ENCODE peak calls at places on chromosomes 7 and 10, in four cellular contexts. X is mesenchymal stem cell, K is stomach, I is ascending aorta. P is an unnamed sample.

GRCh38 chr10:5078781-5079180 is 15.4 kb upstream of the AKR1C3 start:
- DNase-seq in X (no peak), K (peak), I (no peak), P (no peak)

GRCh38 chr10:787933-788651 is 98.6 kb upstream of the DIP2C start:
- DNase-seq in X (no peak), K (peak), I (no peak), P (no peak)

GRCh38 chr7:2894118-2894940 is 50.2 kb upstream of the GNA12 start:
- DNase-seq in X (no peak), K (peak), I (no peak), P (peak)

GRCh38 chr10:12614390-12615003 is 265.1 kb downstream of the CAMK1D start:
- DNase-seq in X (no peak), K (no peak), I (no peak), P (no peak)

GRCh38 chr7:50304158-50304910 is at the start of gene IKZF1:
- DNase-seq in X (peak), K (peak), I (peak), P (peak)

GRCh38 chr10:6065845-6066244 is 3.7 kb upstream of the IL2RA start:
- DNase-seq in X (no peak), K (peak), I (no peak), P (no peak)

GRCh38 chr10:72162978-72163377 is 52.8 kb upstream of the ANAPC16 start:
- DNase-seq in X (peak), K (no peak), I (no peak), P (no peak)

GRCh38 chr7:23264916-23265458 is 18.4 kb downstream of the GPNMB start:
- DNase-seq in X (no peak), K (no peak), I (no peak), P (no peak)

GRCh38 chr7:112271162-112271561 is 64.7 kb downstream of the ZNF277 start:
- DNase-seq in X (no peak), K (no peak), I (no peak), P (no peak)

GRCh38 chr7:98216941-98217622 is 5.8 kb downstream of the BHLHA15 start:
- DNase-seq in X (no peak), K (no peak), I (no peak), P (no peak)

GRCh38 chr7:139808401-139808800 is 20.7 kb upstream of the TBXAS1 start:
- DNase-seq in X (no peak), K (no peak), I (no peak), P (no peak)

GRCh38 chr10:75870039-75870645 is 438.7 kb downstream of the LRMDA start:
- DNase-seq in X (no peak), K (no peak), I (no peak), P (no peak)

GRCh38 chr10:117860823-117861222 is 185.9 kb downstream of the RAB11FIP2 start:
- DNase-seq in X (no peak), K (no peak), I (no peak), P (no peak)

GRCh38 chr7:30596721-30597120 is 2.0 kb downstream of the GARS1 start:
- DNase-seq in X (peak), K (no peak), I (no peak), P (no peak)